ENCODE peak calls at places on chromosome 6, in four cellular contexts. P, K, B and Y are unnamed samples.

GRCh38 chr6:44999066-44999465 is 329.1 kb upstream of the RUNX2 start:
- DNase-seq in K (no peak), B (no peak), P (no peak), Y (no peak)

GRCh38 chr6:16762547-16763477 is 1.6 kb upstream of the ATXN1 start:
- DNase-seq in B (peak), K (peak), P (peak), Y (peak)

GRCh38 chr6:73367761-73368355 is 1.8 kb downstream of the OOEP start:
- DNase-seq in P (no peak), K (no peak), B (no peak), Y (peak)

GRCh38 chr6:96391776-96392175 is 129.8 kb upstream of the UFL1 start:
- DNase-seq in P (peak), B (peak), K (no peak), Y (peak)

GRCh38 chr6:139839506-139840156 is 465.2 kb upstream of the CITED2 start:
- DNase-seq in P (no peak), B (no peak), K (no peak), Y (no peak)

GRCh38 chr6:109465772-109466171 is 10.2 kb upstream of the MICAL1 start:
- DNase-seq in K (no peak), P (no peak), B (no peak), Y (no peak)

GRCh38 chr6:32501016-32501415 is 29.1 kb downstream of the HLA-DRB5 start:
- DNase-seq in B (no peak), K (no peak), P (no peak), Y (no peak)

GRCh38 chr6:16276991-16277981 is 38.9 kb downstream of the GMPR start:
- DNase-seq in B (peak), K (peak), P (peak), Y (peak)

GRCh38 chr6:17703256-17703694 is 3.5 kb downstream of the NUP153 start:
- DNase-seq in P (no peak), B (no peak), K (peak), Y (no peak)

GRCh38 chr6:112951829-112952228 is 604.7 kb downstream of the RFPL4B start:
- DNase-seq in B (no peak), K (no peak), P (no peak), Y (no peak)

GRCh38 chr6:14270925-14271791 is 153.6 kb downstream of the CD83 start:
- DNase-seq in P (no peak), K (peak), B (no peak), Y (no peak)

GRCh38 chr6:91691449-91691848 is 1104.6 kb upstream of the MAP3K7 start:
- DNase-seq in K (no peak), P (no peak), B (no peak), Y (peak)

GRCh38 chr6:150269857-150270223 is 99.0 kb upstream of the IYD start:
- DNase-seq in B (no peak), K (peak), P (peak), Y (peak)

GRCh38 chr6:108091288-108091687 is 16.7 kb upstream of the OSTM1 start:
- DNase-seq in P (no peak), B (no peak), K (no peak), Y (no peak)

DNA sequence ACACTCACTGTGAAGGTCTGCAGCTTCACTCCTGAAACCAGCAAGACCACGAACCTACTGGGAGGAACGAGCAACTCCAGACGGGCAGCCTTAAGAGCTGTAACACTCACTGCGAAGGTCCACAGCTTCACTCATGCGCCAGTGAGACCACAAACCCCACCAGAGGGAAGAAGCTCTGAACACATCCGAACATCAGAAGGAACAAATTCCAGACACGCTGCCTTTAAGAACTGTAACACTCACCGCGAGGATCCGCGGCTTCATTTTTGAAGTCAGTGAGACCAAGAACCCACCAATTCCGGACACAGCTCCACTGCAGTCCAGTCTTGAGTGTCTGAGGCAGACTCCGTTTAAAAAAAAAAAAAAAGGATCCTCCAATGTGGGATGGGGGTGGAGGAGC is 60.4 kb upstream of the ERVFRD-1 start:
- DNase-seq in K (no peak), P (no peak), B (no peak), Y (no peak)
- H3K4ac ChIP-seq in K (peak), P (no peak), B (no peak), Y (no peak)

GRCh38 chr6:111588366-111588765 is 17.3 kb downstream of the TRAF3IP2 start:
- DNase-seq in K (no peak), P (no peak), B (no peak), Y (no peak)
- H3K9ac ChIP-seq in K (no peak), P (no peak), B (no peak), Y (no peak)

DNA sequence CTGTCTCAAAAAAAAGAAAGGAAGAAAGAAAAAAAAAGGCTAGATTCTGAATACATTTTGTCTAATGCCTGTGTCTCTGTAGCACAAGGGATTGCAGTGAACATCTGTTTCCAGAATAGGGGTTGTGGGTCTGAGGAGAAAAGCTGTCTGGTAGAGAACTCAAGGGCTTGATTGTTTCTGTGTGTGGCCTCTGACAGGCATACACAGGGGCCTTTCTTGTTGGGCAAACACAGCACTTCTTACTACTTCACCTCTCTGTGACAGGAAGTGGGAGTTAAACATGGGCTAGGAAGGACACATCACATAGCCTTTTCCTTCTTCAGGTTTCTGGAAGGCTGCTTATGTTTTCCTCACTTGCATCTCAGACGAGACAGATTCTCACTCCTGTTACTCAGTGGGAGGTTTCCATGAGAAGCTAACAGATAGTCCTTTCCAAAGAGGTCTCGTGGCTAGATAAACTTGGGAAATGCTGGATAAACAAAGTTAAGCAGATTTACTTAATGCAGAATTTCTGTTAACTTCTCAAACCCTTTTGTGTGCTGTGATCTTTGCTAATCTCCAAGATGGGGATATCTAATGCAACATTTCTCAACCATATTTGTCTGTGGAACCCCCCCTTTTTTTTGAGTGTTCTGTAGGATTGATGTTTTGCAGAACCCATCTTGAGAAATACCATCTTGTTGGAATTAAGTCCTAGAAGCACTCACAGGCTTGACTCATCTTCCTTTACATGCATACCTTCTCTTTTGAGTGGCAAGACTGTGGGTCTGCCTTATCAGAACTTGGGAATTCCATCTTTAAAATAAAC is 41.9 kb upstream of the RNF8 start:
- DNase-seq in P (no peak), K (peak), B (no peak), Y (no peak)
- H3K4ac ChIP-seq in P (no peak), K (peak), B (no peak), Y (no peak)

GRCh38 chr6:25192562-25192961 is 86.6 kb upstream of the CARMIL1 start:
- DNase-seq in K (peak), P (no peak), B (no peak), Y (no peak)

GRCh38 chr6:25199544-25199943 is 79.6 kb upstream of the CARMIL1 start:
- DNase-seq in B (no peak), P (peak), K (no peak), Y (peak)

GRCh38 chr6:25193147-25193864 is 85.9 kb upstream of the CARMIL1 start:
- DNase-seq in K (peak), B (no peak), P (no peak), Y (no peak)

GRCh38 chr6:25197116-25197515 is 82.1 kb upstream of the CARMIL1 start:
- DNase-seq in K (no peak), B (no peak), P (no peak), Y (no peak)

GRCh38 chr6:25193865-25194679 is 85.1 kb upstream of the CARMIL1 start:
- DNase-seq in P (no peak), B (no peak), K (no peak), Y (no peak)
- H3K9ac ChIP-seq in P (no peak), B (no peak), K (no peak), Y (no peak)

GRCh38 chr6:135052939-135053338 is 1.7 kb downstream of the HBS1L start:
- DNase-seq in K (no peak), B (no peak), P (no peak), Y (peak)
- H3K4ac ChIP-seq in K (no peak), B (no peak), P (no peak), Y (no peak)

GRCh38 chr6:121201108-121201507 is 133.2 kb downstream of the TBC1D32 start:
- DNase-seq in K (peak), P (no peak), B (no peak), Y (peak)
- H3K9ac ChIP-seq in K (no peak), P (no peak), B (no peak), Y (no peak)

GRCh38 chr6:30685977-30686907 is at the start of gene PPP1R18:
- DNase-seq in K (peak), B (no peak), P (peak), Y (peak)

GRCh38 chr6:30683980-30684338 is 2.5 kb downstream of the PPP1R18 start:
- DNase-seq in K (no peak), B (no peak), P (no peak), Y (no peak)

GRCh38 chr6:30684386-30685156 is 1.9 kb downstream of the PPP1R18 start:
- DNase-seq in B (no peak), P (no peak), K (peak), Y (peak)

GRCh38 chr6:30686908-30687658 is 638 bp upstream of the PPP1R18 start:
- DNase-seq in K (peak), P (peak), B (peak), Y (peak)

DNA sequence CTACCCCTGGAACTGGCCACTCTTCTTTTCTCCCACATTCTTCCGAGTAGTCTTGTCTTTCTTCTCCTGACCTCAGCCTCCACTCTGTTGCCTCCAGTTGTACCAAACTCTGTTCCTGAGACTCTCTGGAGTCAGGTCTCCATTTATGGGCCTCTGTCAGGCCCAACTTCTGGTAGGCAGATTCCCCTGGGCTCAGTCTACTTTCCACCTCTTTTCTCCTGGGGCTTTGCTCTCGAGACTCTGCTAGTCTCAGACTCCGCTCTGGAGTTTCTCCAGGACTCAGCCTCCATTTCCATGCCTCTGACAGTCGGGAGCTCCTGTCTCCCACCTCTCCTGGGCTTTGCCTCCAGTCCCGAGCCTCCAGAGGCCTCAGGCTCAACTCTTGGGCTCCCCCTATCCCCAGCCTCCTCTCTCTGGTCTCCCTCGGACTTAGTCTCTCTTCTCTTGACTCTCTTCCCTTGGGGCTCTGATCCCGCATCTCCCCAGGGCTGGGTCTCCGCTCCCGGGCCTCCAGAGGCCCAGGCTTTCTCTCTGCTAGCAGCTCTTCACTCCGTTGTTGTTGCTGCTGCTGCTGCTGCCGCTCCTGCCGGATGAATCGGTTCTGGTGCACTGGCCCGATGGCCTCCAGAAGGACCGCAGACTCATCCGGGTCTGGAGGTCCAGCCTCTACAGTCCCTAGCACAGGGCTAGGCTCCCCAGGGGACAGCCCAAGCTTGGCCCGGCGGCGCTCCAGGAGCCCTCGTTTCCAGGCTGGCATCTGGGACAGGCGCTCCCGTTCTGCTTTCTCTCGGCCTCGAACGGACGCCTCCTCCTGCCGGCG is 1.1 kb downstream of the PPP1R18 start:
- DNase-seq in P (no peak), B (no peak), K (no peak), Y (peak)
- H3K4ac ChIP-seq in P (no peak), B (no peak), K (peak), Y (peak)